ENCODE peak calls at places on chromosomes 4 and X, in nine cellular contexts. K, Z, E, P, D, M, V, J and F are unnamed samples. For H3K4me1, the result is how much of the 10 kb centered on the place peaks cover.

GRCh38 chr4:57154926-57155325 is 44.7 kb upstream of the IGFBP7 start:
- DNase-seq in D (no peak), P (no peak), Z (no peak), V (no peak), M (no peak), E (no peak), J (no peak), K (no peak), F (no peak)

GRCh38 chrX:39487166-39488006 is 610.4 kb downstream of the BCOR start:
- DNase-seq in Z (no peak), V (no peak), K (no peak), M (no peak), D (no peak), E (no peak), J (no peak), P (no peak), F (no peak)

GRCh38 chr4:94827481-94828110 is 69.8 kb downstream of the BMPR1B start:
- DNase-seq in J (no peak), K (no peak), E (peak), P (no peak), Z (no peak), M (no peak), V (no peak), D (no peak), F (no peak)

GRCh38 chr4:112073201-112073600 is 72.1 kb upstream of the FAM241A start:
- DNase-seq in J (no peak), K (no peak), P (no peak), M (no peak), D (no peak), V (no peak), Z (no peak), E (no peak), F (no peak)

GRCh38 chr4:52846502-52846901 is 15.6 kb upstream of the RASL11B start:
- DNase-seq in E (no peak), M (no peak), P (no peak), Z (no peak), J (no peak), K (no peak), D (no peak), V (no peak), F (no peak)

GRCh38 chrX:30831082-30831481 is 58.0 kb downstream of the TAB3 start:
- DNase-seq in K (no peak), D (no peak), P (no peak), M (no peak), Z (no peak), E (no peak), V (no peak), J (no peak), F (no peak)

GRCh38 chr4:81351653-81352455 is 119.9 kb downstream of the RASGEF1B start:
- DNase-seq in P (peak), J (peak), Z (peak), D (peak), E (peak), M (peak), V (peak), K (peak), F (peak)

GRCh38 chr4:57490520-57490919 is 380.3 kb upstream of the IGFBP7 start:
- DNase-seq in E (no peak), D (peak), K (no peak), J (no peak), Z (no peak), V (no peak), M (no peak), P (peak), F (no peak)

GRCh38 chrX:132609449-132609848 is 120.6 kb upstream of the MBNL3 start:
- DNase-seq in V (no peak), E (no peak), K (no peak), J (no peak), M (no peak), P (no peak), Z (no peak), D (no peak), F (no peak)

GRCh38 chr4:139988863-139989765 is 164.9 kb downstream of the MAML3 start:
- DNase-seq in E (peak), J (peak), D (peak), P (peak), M (peak), Z (no peak), K (no peak), V (peak), F (peak)

GRCh38 chr4:25843340-25844097 is 19.3 kb downstream of the SEL1L3 start:
- DNase-seq in D (peak), Z (peak), V (no peak), P (peak), J (no peak), E (no peak), K (no peak), M (no peak), F (no peak)

GRCh38 chr4:112284662-112285411 is 867 bp downstream of the TIFA start:
- DNase-seq in V (no peak), P (no peak), D (no peak), E (peak), M (no peak), K (no peak), J (no peak), Z (peak), F (no peak)

GRCh38 chr4:188613976-188614375 is 474.7 kb downstream of the TRIML1 start:
- DNase-seq in M (no peak), J (no peak), V (no peak), P (no peak), Z (no peak), K (no peak), D (no peak), E (no peak), F (no peak)

GRCh38 chr4:154618708-154619315 is 6.4 kb upstream of the FGG start:
- DNase-seq in Z (peak), J (peak), P (no peak), D (no peak), M (peak), V (no peak), E (peak), K (no peak), F (no peak)

GRCh38 chrX:101386542-101386885 is 523 bp upstream of the BTK start:
- DNase-seq in V (no peak), M (no peak), K (no peak), J (no peak), D (no peak), Z (no peak), P (no peak), E (no peak), F (no peak)
- H3K4me1 ChIP-seq in V (under half), M (under half), K (under half), J (under half), D (under half), Z (under half), P (under half), E (under half), F (under half)

GRCh38 chrX:118495958-118496762 is 545 bp downstream of the DOCK11 start:
- DNase-seq in E (peak), Z (peak), P (peak), J (peak), V (peak), M (no peak), K (no peak), D (peak), F (peak)

GRCh38 chrX:118493653-118494297 is 1.8 kb upstream of the DOCK11 start:
- DNase-seq in M (no peak), D (no peak), K (no peak), P (no peak), J (no peak), V (no peak), Z (no peak), E (no peak), F (no peak)

GRCh38 chrX:118496763-118497079 is 1.1 kb downstream of the DOCK11 start:
- DNase-seq in D (no peak), V (no peak), Z (no peak), K (no peak), P (no peak), J (no peak), M (no peak), E (no peak), F (no peak)

GRCh38 chrX:118497180-118497814 is 1.7 kb downstream of the DOCK11 start:
- DNase-seq in J (no peak), M (peak), Z (peak), D (no peak), K (no peak), V (no peak), E (no peak), P (no peak), F (no peak)

DNA sequence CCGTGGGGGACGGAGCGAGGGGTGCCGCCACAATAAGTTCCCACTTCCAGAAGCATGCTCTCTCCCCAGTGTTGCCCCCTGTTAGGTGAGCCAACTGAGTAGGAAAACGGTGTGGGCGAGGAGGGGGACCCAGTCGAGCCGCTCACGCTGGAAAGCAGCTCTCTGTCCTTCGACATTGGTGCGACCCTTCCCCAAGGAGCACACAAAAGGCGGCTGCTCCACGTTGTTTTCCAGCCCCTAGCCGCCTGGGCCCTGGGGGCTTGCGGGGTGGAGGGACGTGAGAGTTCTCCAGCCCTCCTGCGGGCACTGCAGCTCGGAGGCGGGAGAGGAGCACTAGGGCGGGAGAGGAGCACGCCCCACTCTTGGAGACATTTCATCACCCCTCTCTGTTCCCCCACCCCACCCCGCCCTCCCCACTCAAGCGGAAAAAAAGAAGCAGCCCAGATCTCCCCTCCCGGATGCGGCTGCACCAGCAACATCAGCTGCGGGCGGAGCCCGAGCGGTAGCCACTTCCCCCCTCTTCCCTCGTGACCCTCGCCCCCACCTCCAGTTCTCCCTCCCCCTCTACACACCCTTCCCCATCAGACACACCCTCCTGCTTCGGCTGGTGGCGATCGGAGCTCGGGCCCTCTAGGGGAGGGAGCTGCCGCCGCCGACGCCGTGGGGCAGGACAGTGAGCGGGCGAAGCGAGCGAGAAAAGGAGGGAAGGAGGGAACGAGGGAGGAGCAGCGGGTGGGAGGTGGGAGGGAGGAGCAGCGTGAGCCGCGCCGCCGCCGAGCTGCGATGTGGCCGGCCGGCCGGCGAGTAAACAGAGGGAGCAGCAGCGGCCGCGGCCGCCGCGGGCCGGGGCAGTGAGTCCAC is at the start of gene DOCK11:
- DNase-seq in Z (peak), D (peak), P (peak), K (peak), V (peak), E (peak), M (peak), J (peak), F (peak)
- TF ChIP-seq POLR2A in Z (peak), D (no peak), P (peak), K (peak), V (no peak), E (no peak), M (no peak), J (no peak), F (peak)

GRCh38 chr4:147006229-147006628 is 60.6 kb upstream of the TTC29 start:
- DNase-seq in Z (no peak), P (no peak), V (no peak), E (no peak), J (no peak), D (no peak), M (no peak), K (no peak), F (no peak)

GRCh38 chr4:147015531-147015930 is 69.9 kb upstream of the TTC29 start:
- DNase-seq in E (no peak), D (no peak), Z (no peak), K (no peak), M (no peak), V (no peak), J (no peak), P (no peak), F (no peak)

GRCh38 chr4:147011386-147011785 is 65.7 kb upstream of the TTC29 start:
- DNase-seq in V (no peak), P (no peak), D (no peak), J (no peak), Z (no peak), E (no peak), M (no peak), K (no peak), F (no peak)

GRCh38 chr4:147014946-147015345 is 69.3 kb upstream of the TTC29 start:
- DNase-seq in V (no peak), K (no peak), M (no peak), D (no peak), P (no peak), J (no peak), Z (no peak), E (no peak), F (no peak)

GRCh38 chr4:147009875-147010274 is 64.2 kb upstream of the TTC29 start:
- DNase-seq in J (no peak), E (no peak), M (no peak), D (no peak), P (no peak), K (no peak), V (no peak), Z (no peak), F (no peak)
- TF ChIP-seq CTCF in J (no peak), E (no peak), M (no peak), D (no peak), P (no peak), K (no peak), V (no peak), Z (no peak), F (no peak)

GRCh38 chrX:154411322-154411980 is at the start of gene TAFAZZIN:
- DNase-seq in Z (peak), J (peak), P (peak), V (peak), K (peak), D (peak), E (peak), M (peak), F (peak)

GRCh38 chrX:154412468-154412867 is 1.1 kb downstream of the TAFAZZIN start:
- DNase-seq in D (no peak), K (no peak), M (no peak), P (peak), Z (peak), E (no peak), V (no peak), J (no peak), F (no peak)

GRCh38 chrX:154411981-154412340 is 622 bp downstream of the TAFAZZIN start:
- DNase-seq in D (peak), V (peak), Z (peak), M (peak), J (peak), P (peak), E (peak), K (peak), F (peak)

GRCh38 chrX:154408659-154409221 is 314 bp downstream of the DNASE1L1 start:
- DNase-seq in M (no peak), K (no peak), Z (no peak), V (no peak), J (no peak), E (no peak), P (no peak), D (no peak), F (no peak)

DNA sequence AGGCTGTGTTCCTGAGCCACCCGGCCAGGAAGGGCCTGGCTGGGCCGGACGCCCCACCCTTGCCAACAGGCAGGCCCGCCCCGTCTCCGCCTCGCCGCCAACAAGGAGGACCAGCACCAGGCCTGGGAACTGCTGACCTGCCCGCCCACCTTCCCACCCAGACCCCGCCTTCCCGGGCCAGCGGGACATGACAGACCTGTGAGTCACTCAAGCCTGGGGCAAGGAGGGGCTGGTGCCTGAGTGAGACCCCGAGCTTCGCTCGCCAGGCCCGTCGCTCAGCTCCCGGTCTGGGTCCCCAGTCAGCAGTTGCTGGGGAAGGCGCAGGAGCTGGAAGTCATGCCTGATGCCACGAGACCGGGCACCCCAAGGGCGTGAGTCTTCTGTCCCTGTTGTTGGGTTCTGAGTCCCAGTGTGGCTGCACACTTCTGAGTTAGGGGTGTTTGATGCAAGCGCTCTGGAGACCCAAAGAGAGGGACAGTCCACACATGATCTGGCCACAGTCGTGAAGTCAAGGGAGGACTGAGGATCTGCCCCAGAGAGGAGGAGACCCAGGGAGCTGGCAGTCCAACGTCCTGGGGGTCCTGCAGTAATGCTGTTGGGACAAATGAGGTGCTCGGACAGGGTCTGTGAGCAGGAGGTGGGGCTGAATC is at the start of gene DNASE1L1:
- DNase-seq in E (peak), K (peak), D (peak), Z (peak), J (no peak), M (peak), P (peak), V (peak), F (peak)
- H3K4me1 ChIP-seq in E (under half), K (under half), D (under half), Z (under half), J (under half), M (under half), P (under half), V (under half), F (under half)

GRCh38 chr4:1347410-1347864 is 429 bp downstream of the UVSSA start:
- DNase-seq in P (peak), E (peak), J (peak), D (peak), M (peak), Z (peak), K (peak), V (peak), F (peak)
- TF ChIP-seq POLR2A in P (no peak), E (peak), J (no peak), D (no peak), M (no peak), Z (no peak), K (peak), V (peak), F (peak)

GRCh38 chr4:150961566-150961965 is 53.5 kb downstream of the LRBA start:
- DNase-seq in E (peak), V (no peak), P (no peak), J (no peak), D (no peak), K (no peak), Z (no peak), M (no peak), F (no peak)

GRCh38 chr4:150960079-150960478 is 55.0 kb downstream of the LRBA start:
- DNase-seq in K (no peak), Z (no peak), M (peak), P (no peak), J (no peak), E (peak), V (no peak), D (no peak), F (no peak)

GRCh38 chr4:150962245-150962644 is 52.8 kb downstream of the LRBA start:
- DNase-seq in P (no peak), J (no peak), K (no peak), V (no peak), M (no peak), D (no peak), Z (no peak), E (peak), F (no peak)

GRCh38 chr4:150964754-150965153 is 50.3 kb downstream of the LRBA start:
- DNase-seq in K (no peak), P (no peak), J (no peak), M (no peak), V (no peak), D (no peak), Z (no peak), E (no peak), F (no peak)

DNA sequence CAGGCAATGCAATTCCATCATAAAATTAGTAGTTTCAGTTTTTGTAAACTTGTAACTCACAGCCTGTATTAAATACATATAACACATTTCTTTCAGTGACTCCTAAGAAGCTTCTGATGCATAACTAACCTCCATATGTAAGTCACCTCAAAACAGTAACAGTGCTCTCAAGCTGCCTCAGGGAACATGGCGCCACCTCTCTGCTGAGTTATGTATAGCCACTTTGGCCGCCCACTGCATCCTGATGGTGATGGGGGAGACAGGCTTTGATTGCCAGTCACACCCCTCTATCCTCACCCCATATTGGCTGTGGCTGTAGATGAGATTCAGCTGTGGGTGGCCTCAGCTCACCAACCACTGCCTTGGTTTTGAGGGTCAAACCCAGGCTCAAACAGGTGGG is 54.3 kb downstream of the LRBA start:
- DNase-seq in M (peak), K (no peak), D (no peak), V (no peak), J (no peak), E (peak), Z (no peak), P (no peak), F (no peak)
- TF ChIP-seq CTCF in M (peak), K (no peak), D (no peak), V (no peak), J (no peak), E (peak), Z (no peak), P (peak), F (no peak)

GRCh38 chrX:12614266-12614665 is 176.9 kb upstream of the PRPS2 start:
- DNase-seq in K (no peak), M (no peak), P (no peak), V (no peak), Z (no peak), E (no peak), J (no peak), D (no peak), F (no peak)

GRCh38 chrX:12615061-12615460 is 176.2 kb upstream of the PRPS2 start:
- DNase-seq in D (no peak), J (no peak), E (no peak), V (no peak), M (no peak), P (no peak), K (no peak), Z (no peak), F (no peak)

GRCh38 chrX:12610079-12610478 is 181.1 kb upstream of the PRPS2 start:
- DNase-seq in Z (no peak), M (no peak), J (no peak), E (no peak), D (no peak), V (no peak), K (no peak), P (no peak), F (no peak)

GRCh38 chrX:12617241-12617640 is 174.0 kb upstream of the PRPS2 start:
- DNase-seq in D (no peak), M (no peak), V (no peak), E (no peak), K (no peak), J (no peak), P (no peak), Z (no peak), F (no peak)

DNA sequence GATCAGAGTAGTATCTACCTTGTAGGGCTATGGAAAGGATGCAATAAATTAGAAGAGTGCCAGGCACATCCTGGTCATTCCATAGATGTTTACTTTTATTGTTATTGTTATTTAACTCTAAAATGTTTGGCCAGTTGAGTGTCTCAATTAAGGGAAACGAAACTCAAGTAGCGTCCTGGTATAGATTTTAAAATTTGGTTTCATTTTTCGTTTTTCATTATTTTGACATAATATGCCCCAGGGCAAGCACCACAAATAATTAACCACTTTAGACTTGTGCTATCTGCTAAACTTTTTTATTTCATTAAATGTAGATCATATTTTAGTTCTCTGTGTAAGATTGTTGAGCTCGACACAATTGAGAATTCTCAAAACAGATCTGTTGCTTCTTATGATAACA is 179.7 kb upstream of the PRPS2 start:
- DNase-seq in D (no peak), V (no peak), P (no peak), E (no peak), M (no peak), Z (no peak), K (no peak), J (no peak), F (no peak)
- H3K4me1 ChIP-seq in D (under half), V (under half), P (under half), E (under half), M (under half), Z (under half), K (under half), J (under half), F (under half)